ENCODE peak calls at places on chromosomes 12 and 14, in four cellular contexts. One of them, this sample, is unnamed.

GRCh38 chr14:89429206-89430091 is 12.4 kb upstream of the FOXN3 start:
- ATAC-seq in activated naive CD8-positive, alpha-beta T cell treated with anti-CD3 and anti-CD28 coated beads, Interleukin-2, amount 50 U/mL, for 24 hours: peak; percentile 65
- ATAC-seq in T-cell: no peak
- ATAC-seq in aorta: no peak
- ATAC-seq in this sample: no peak

GRCh38 chr12:1582709-1583050 is 11.7 kb downstream of the FBXL14 start:
- ATAC-seq in T-cell: no peak
- ATAC-seq in aorta: no peak
- ATAC-seq in activated naive CD8-positive, alpha-beta T cell treated with anti-CD3 and anti-CD28 coated beads, Interleukin-2, amount 50 U/mL, for 24 hours: no peak
- ATAC-seq in this sample: no peak

GRCh38 chr14:32472512-32473472 is 143.7 kb downstream of the AKAP6 start:
- ATAC-seq in activated naive CD8-positive, alpha-beta T cell treated with anti-CD3 and anti-CD28 coated beads, Interleukin-2, amount 50 U/mL, for 24 hours: no peak
- ATAC-seq in aorta: no peak
- ATAC-seq in T-cell: no peak
- ATAC-seq in this sample: no peak

GRCh38 chr12:96195845-96196451 is 1.8 kb downstream of the ELK3 start:
- ATAC-seq in T-cell: no peak
- ATAC-seq in activated naive CD8-positive, alpha-beta T cell treated with anti-CD3 and anti-CD28 coated beads, Interleukin-2, amount 50 U/mL, for 24 hours: peak; percentile 52
- ATAC-seq in aorta: no peak
- ATAC-seq in this sample: no peak

GRCh38 chr14:101477648-101478047 is 83.6 kb upstream of the DIO3 start:
- ATAC-seq in aorta: no peak
- ATAC-seq in activated naive CD8-positive, alpha-beta T cell treated with anti-CD3 and anti-CD28 coated beads, Interleukin-2, amount 50 U/mL, for 24 hours: no peak
- ATAC-seq in T-cell: no peak
- ATAC-seq in this sample: no peak

GRCh38 chr12:118068361-118068958 is 7.5 kb upstream of the WSB2 start:
- ATAC-seq in T-cell: no peak
- ATAC-seq in activated naive CD8-positive, alpha-beta T cell treated with anti-CD3 and anti-CD28 coated beads, Interleukin-2, amount 50 U/mL, for 24 hours: no peak
- ATAC-seq in aorta: no peak
- ATAC-seq in this sample: no peak

GRCh38 chr12:52916225-52916624 is 11.3 kb upstream of the KRT8 start:
- ATAC-seq in aorta: no peak
- ATAC-seq in T-cell: no peak
- ATAC-seq in activated naive CD8-positive, alpha-beta T cell treated with anti-CD3 and anti-CD28 coated beads, Interleukin-2, amount 50 U/mL, for 24 hours: no peak
- ATAC-seq in this sample: no peak

GRCh38 chr12:131221061-131221945 is 267.6 kb downstream of the ADGRD1 start:
- ATAC-seq in aorta: no peak
- ATAC-seq in T-cell: no peak
- ATAC-seq in activated naive CD8-positive, alpha-beta T cell treated with anti-CD3 and anti-CD28 coated beads, Interleukin-2, amount 50 U/mL, for 24 hours: no peak
- ATAC-seq in this sample: no peak

GRCh38 chr12:39443704-39444234 is 849 bp upstream of the KIF21A start:
- ATAC-seq in aorta: peak; percentile 11
- ATAC-seq in T-cell: no peak
- ATAC-seq in activated naive CD8-positive, alpha-beta T cell treated with anti-CD3 and anti-CD28 coated beads, Interleukin-2, amount 50 U/mL, for 24 hours: no peak
- ATAC-seq in this sample: no peak

GRCh38 chr12:104719700-104720345 is 238.3 kb downstream of the SLC41A2 start:
- ATAC-seq in T-cell: peak; percentile 7
- ATAC-seq in activated naive CD8-positive, alpha-beta T cell treated with anti-CD3 and anti-CD28 coated beads, Interleukin-2, amount 50 U/mL, for 24 hours: no peak
- ATAC-seq in aorta: no peak
- ATAC-seq in this sample: peak; percentile 9

GRCh38 chr12:71589478-71589881 is 74.2 kb downstream of the ZFC3H1 start:
- ATAC-seq in T-cell: no peak
- ATAC-seq in aorta: no peak
- ATAC-seq in activated naive CD8-positive, alpha-beta T cell treated with anti-CD3 and anti-CD28 coated beads, Interleukin-2, amount 50 U/mL, for 24 hours: no peak
- ATAC-seq in this sample: no peak

GRCh38 chr14:89359477-89360222 is 57.4 kb downstream of the FOXN3 start:
- ATAC-seq in T-cell: no peak
- ATAC-seq in aorta: peak; percentile 67
- ATAC-seq in activated naive CD8-positive, alpha-beta T cell treated with anti-CD3 and anti-CD28 coated beads, Interleukin-2, amount 50 U/mL, for 24 hours: no peak
- ATAC-seq in this sample: peak; percentile 45

GRCh38 chr12:124971603-124972002 is 17.3 kb downstream of the DHX37 start:
- ATAC-seq in activated naive CD8-positive, alpha-beta T cell treated with anti-CD3 and anti-CD28 coated beads, Interleukin-2, amount 50 U/mL, for 24 hours: no peak
- ATAC-seq in aorta: no peak
- ATAC-seq in T-cell: no peak
- ATAC-seq in this sample: no peak

GRCh38 chr12:50275545-50275944 is 7.8 kb downstream of the LIMA1 start:
- ATAC-seq in T-cell: no peak
- ATAC-seq in aorta: peak; percentile 67
- ATAC-seq in activated naive CD8-positive, alpha-beta T cell treated with anti-CD3 and anti-CD28 coated beads, Interleukin-2, amount 50 U/mL, for 24 hours: no peak
- ATAC-seq in this sample: no peak

GRCh38 chr12:104761091-104761490 is 197.0 kb downstream of the SLC41A2 start:
- ATAC-seq in T-cell: no peak
- ATAC-seq in activated naive CD8-positive, alpha-beta T cell treated with anti-CD3 and anti-CD28 coated beads, Interleukin-2, amount 50 U/mL, for 24 hours: no peak
- ATAC-seq in aorta: no peak
- ATAC-seq in this sample: no peak

GRCh38 chr12:3973939-3974644 is 100.9 kb upstream of the PARP11 start:
- ATAC-seq in activated naive CD8-positive, alpha-beta T cell treated with anti-CD3 and anti-CD28 coated beads, Interleukin-2, amount 50 U/mL, for 24 hours: peak; percentile 41
- ATAC-seq in aorta: no peak
- ATAC-seq in T-cell: peak; percentile 44
- ATAC-seq in this sample: peak; percentile 46

GRCh38 chr12:50514526-50515276 is 9.9 kb downstream of the DIP2B start:
- ATAC-seq in T-cell: peak; percentile 70
- ATAC-seq in activated naive CD8-positive, alpha-beta T cell treated with anti-CD3 and anti-CD28 coated beads, Interleukin-2, amount 50 U/mL, for 24 hours: no peak
- ATAC-seq in aorta: no peak
- ATAC-seq in this sample: peak; percentile 81

GRCh38 chr14:29169408-29169807 is 402.8 kb downstream of the FOXG1 start:
- ATAC-seq in activated naive CD8-positive, alpha-beta T cell treated with anti-CD3 and anti-CD28 coated beads, Interleukin-2, amount 50 U/mL, for 24 hours: no peak
- ATAC-seq in T-cell: no peak
- ATAC-seq in aorta: no peak
- ATAC-seq in this sample: peak; percentile 24

GRCh38 chr14:88493392-88494185 is 61.2 kb downstream of the PTPN21 start:
- ATAC-seq in aorta: no peak
- ATAC-seq in T-cell: no peak
- ATAC-seq in activated naive CD8-positive, alpha-beta T cell treated with anti-CD3 and anti-CD28 coated beads, Interleukin-2, amount 50 U/mL, for 24 hours: no peak
- ATAC-seq in this sample: no peak

This sample was measured in stimulated activated memory B cell treated with anti-CD40 and anti-IgM and Interleukin-4, amounts not matched to agents 10 μg/mL and 1 μg/mL and 100 μg/mL, for 72 hours.